ENCODE peak calls at places on chromosomes 5 and 9, in four cellular contexts. D is uterus; G is naive thymus-derived CD8-positive, alpha-beta T cell; C is posterior cingulate gyrus. E is an unnamed sample.
A peak's percentile ranks its signal among the peaks of the same experiment; 100 is the strongest.

GRCh38 chr5:149382517-149383220 is 3.6 kb upstream of the IL17B start:
- DNase-seq in D (peak; percentile 39), G (no peak), C (no peak), E (no peak)

GRCh38 chr9:911003-911402 is 65.5 kb upstream of the DMRT3 start:
- DNase-seq in D (no peak), G (no peak), C (no peak), E (no peak)

GRCh38 chr5:84885479-84886258 is 501.0 kb upstream of the EDIL3 start:
- DNase-seq in D (peak; percentile 53), G (no peak), C (peak; percentile 63), E (no peak)

GRCh38 chr5:89260254-89260653 is 377.3 kb upstream of the MEF2C start:
- DNase-seq in D (no peak), G (no peak), C (no peak), E (no peak)

GRCh38 chr5:143316844-143317631 is 86.4 kb downstream of the NR3C1 start:
- DNase-seq in D (no peak), G (no peak), C (no peak), E (no peak)

GRCh38 chr5:124504081-124504916 is 242.1 kb downstream of the ZNF608 start:
- DNase-seq in D (no peak), G (no peak), C (no peak), E (no peak)

GRCh38 chr9:81724242-81724889 is 35.0 kb upstream of the TLE1 start:
- DNase-seq in D (peak; percentile 60), G (no peak), C (no peak), E (no peak)

GRCh38 chr9:133558191-133559126 is 24.0 kb downstream of the ADAMTSL2 start:
- DNase-seq in D (no peak), G (no peak), C (no peak), E (no peak)

GRCh38 chr5:76689321-76690026 is 26.5 kb upstream of the F2R start:
- DNase-seq in D (no peak), G (no peak), C (no peak), E (no peak)

E was measured in pancreas.